ENCODE peak calls at places on chromosomes 6 and 20, in six cellular contexts. T, P, D, F, Z and J are unnamed samples.

GRCh38 chr6:108524528-108525218 is 36.0 kb upstream of the FOXO3 start:
- DNase-seq in D (no peak), F (no peak), T (no peak), P (no peak), Z (no peak), J (no peak)

GRCh38 chr20:51067792-51068191 is 44.9 kb upstream of the KCNG1 start:
- DNase-seq in Z (no peak), T (no peak), D (peak), F (no peak), P (no peak), J (no peak)

GRCh38 chr20:33231237-33231636 is 4.6 kb upstream of the BPIFA1 start:
- DNase-seq in F (no peak), D (no peak), P (no peak), Z (no peak), T (no peak), J (no peak)

GRCh38 chr6:121912905-121913304 is 477.5 kb downstream of the GJA1 start:
- DNase-seq in T (no peak), F (no peak), Z (no peak), P (peak), D (no peak), J (no peak)

GRCh38 chr6:133099573-133099972 is 141.6 kb upstream of the EYA4 start:
- DNase-seq in P (peak), D (peak), Z (no peak), F (no peak), T (no peak), J (no peak)

GRCh38 chr20:49448917-49449316 is 33.6 kb downstream of the KCNB1 start:
- DNase-seq in T (no peak), Z (no peak), F (no peak), D (peak), P (no peak), J (no peak)

GRCh38 chr6:90328004-90328403 is 31.4 kb upstream of the BACH2 start:
- DNase-seq in D (no peak), F (no peak), T (no peak), Z (no peak), P (peak), J (no peak)

GRCh38 chr6:39714802-39715201 is 10.4 kb downstream of the KIF6 start:
- DNase-seq in D (no peak), F (no peak), T (no peak), P (no peak), Z (no peak), J (no peak)

GRCh38 chr20:32155017-32155965 is 45.8 kb downstream of the TM9SF4 start:
- DNase-seq in T (peak), F (no peak), P (peak), Z (peak), D (peak), J (peak)

GRCh38 chr6:163460307-163460782 is 45.8 kb downstream of the QKI start:
- DNase-seq in Z (peak), T (peak), F (no peak), D (no peak), P (peak), J (peak)

GRCh38 chr20:9141070-9141469 is 72.2 kb downstream of the PLCB4 start:
- DNase-seq in Z (no peak), T (no peak), F (no peak), P (no peak), D (no peak), J (no peak)

GRCh38 chr6:151535476-151536279 is 41.9 kb downstream of the CCDC170 start:
- DNase-seq in P (peak), Z (no peak), F (no peak), T (no peak), D (no peak), J (no peak)

GRCh38 chr6:169589699-169590257 is 112.1 kb downstream of the WDR27 start:
- DNase-seq in P (peak), Z (peak), D (no peak), T (peak), F (no peak), J (peak)